ENCODE peak calls at places on chromosomes 4 and X, in seven cellular contexts. B, Z, C, Y, I, K and H are unnamed samples.

GRCh38 chr4:140718240-140718639 is 37.9 kb downstream of the TBC1D9 start:
- DNase-seq in I (no peak), B (no peak), C (no peak), Z (no peak), Y (peak), K (no peak), H (no peak)

GRCh38 chr4:137510866-137511265 is 21.4 kb downstream of the PCDH18 start:
- DNase-seq in I (no peak), Y (peak), B (no peak), K (no peak), C (no peak), Z (no peak), H (no peak)

GRCh38 chr4:26061248-26061986 is 147.4 kb downstream of the SMIM20 start:
- DNase-seq in I (no peak), K (no peak), Z (no peak), C (no peak), B (no peak), Y (no peak), H (no peak)

GRCh38 chr4:135508006-135508714 is 1306.6 kb upstream of the PABPC4L start:
- DNase-seq in Y (peak), Z (no peak), K (no peak), B (no peak), I (no peak), C (no peak), H (no peak)

GRCh38 chr4:103011378-103012025 is 8.0 kb downstream of the SLC9B1 start:
- DNase-seq in Z (no peak), C (no peak), Y (peak), I (peak), K (no peak), B (no peak), H (no peak)

GRCh38 chr4:32172761-32173160 is 1452.6 kb downstream of the PCDH7 start:
- DNase-seq in Y (peak), C (no peak), I (no peak), K (no peak), B (no peak), Z (no peak), H (no peak)

GRCh38 chr4:168871686-168872085 is 138.4 kb downstream of the CBR4 start:
- DNase-seq in Z (no peak), I (no peak), B (no peak), K (no peak), C (no peak), Y (peak), H (no peak)

GRCh38 chrX:74286950-74287349 is 17.0 kb upstream of the ZCCHC13 start:
- DNase-seq in Y (peak), Z (no peak), C (no peak), K (no peak), B (no peak), I (no peak), H (no peak)

GRCh38 chr4:55424791-55425190 is 29.0 kb downstream of the TMEM165 start:
- DNase-seq in Y (no peak), K (no peak), I (no peak), C (no peak), Z (no peak), B (no peak), H (no peak)

GRCh38 chr4:16045687-16046086 is 38.1 kb downstream of the PROM1 start:
- DNase-seq in B (no peak), I (no peak), Y (no peak), K (no peak), Z (no peak), C (no peak), H (no peak)

GRCh38 chr4:122576261-122577188 is 44.3 kb downstream of the IL21 start:
- DNase-seq in Z (no peak), I (no peak), B (no peak), Y (peak), K (no peak), C (no peak), H (no peak)

GRCh38 chrX:109822861-109823260 is 89.8 kb upstream of the ACSL4 start:
- DNase-seq in B (no peak), K (no peak), I (no peak), Z (no peak), Y (no peak), C (no peak), H (no peak)

GRCh38 chrX:55489315-55490009 is at the start of gene USP51:
- DNase-seq in B (peak), I (peak), K (peak), Y (no peak), Z (peak), C (peak), H (no peak)

GRCh38 chr4:143273170-143273917 is 63.3 kb upstream of the GAB1 start:
- DNase-seq in I (no peak), C (no peak), Z (no peak), Y (no peak), K (no peak), B (no peak), H (no peak)

GRCh38 chrX:50161143-50161542 is 39.7 kb downstream of the AKAP4 start:
- DNase-seq in K (no peak), Y (no peak), B (no peak), Z (no peak), I (no peak), C (no peak), H (no peak)

GRCh38 chr4:67762091-67762490 is 7.9 kb upstream of the GNRHR start:
- DNase-seq in K (peak), Z (no peak), I (no peak), B (no peak), Y (peak), C (no peak), H (peak)

GRCh38 chr4:92101609-92102231 is 202.0 kb upstream of the GRID2 start:
- DNase-seq in C (no peak), B (no peak), Z (no peak), K (no peak), I (no peak), Y (no peak), H (no peak)

GRCh38 chrX:132622130-132622529 is 133.3 kb upstream of the MBNL3 start:
- DNase-seq in Y (no peak), Z (no peak), C (no peak), B (no peak), I (no peak), K (no peak), H (no peak)

GRCh38 chr4:64829749-64830148 is 420.5 kb upstream of the TECRL start:
- DNase-seq in Z (no peak), I (no peak), B (no peak), Y (no peak), C (no peak), K (no peak), H (no peak)

GRCh38 chr4:74092957-74093356 is 6.0 kb downstream of the CXCL2 start:
- DNase-seq in Y (no peak), Z (no peak), I (peak), B (no peak), C (no peak), K (no peak), H (no peak)

GRCh38 chr4:169305651-169306050 is 34.9 kb upstream of the SH3RF1 start:
- DNase-seq in Y (no peak), B (no peak), I (no peak), K (no peak), C (no peak), Z (no peak), H (no peak)

GRCh38 chrX:85379174-85379907 is at the start of gene POF1B:
- DNase-seq in I (peak), B (no peak), Y (no peak), C (no peak), Z (no peak), K (peak), H (no peak)

GRCh38 chr4:170651786-170652185 is 562.0 kb upstream of the AADAT start:
- DNase-seq in I (no peak), Z (no peak), C (no peak), B (no peak), Y (peak), K (no peak), H (no peak)

GRCh38 chr4:145511913-145512522 is 30.4 kb downstream of the SMAD1 start:
- DNase-seq in B (no peak), Y (no peak), K (no peak), Z (no peak), C (no peak), I (no peak), H (no peak)

DNA sequence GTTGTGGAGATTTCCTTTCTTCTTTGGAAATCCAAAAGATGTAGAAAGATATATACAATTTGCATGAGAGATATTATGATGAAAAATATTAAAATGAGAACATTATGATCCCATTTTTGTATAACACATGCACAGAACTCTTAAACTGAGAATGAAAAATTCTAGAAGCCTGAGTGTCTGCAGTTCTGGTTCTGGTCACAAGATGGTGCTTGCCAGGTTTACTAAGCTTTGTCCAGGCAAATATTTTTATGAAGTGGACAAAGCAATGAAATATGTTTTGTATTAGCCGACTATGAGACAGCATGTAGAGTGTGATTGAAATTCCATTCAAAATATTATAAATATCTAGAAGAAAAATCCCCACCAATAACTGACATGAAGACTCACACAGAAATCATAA is 2.2 kb downstream of the PWWP3B start:
- DNase-seq in B (no peak), I (no peak), K (no peak), Z (no peak), Y (no peak), C (no peak), H (no peak)
- H3K4me3 ChIP-seq in B (no peak), I (no peak), K (no peak), Z (no peak), Y (no peak), C (no peak), H (no peak)

DNA sequence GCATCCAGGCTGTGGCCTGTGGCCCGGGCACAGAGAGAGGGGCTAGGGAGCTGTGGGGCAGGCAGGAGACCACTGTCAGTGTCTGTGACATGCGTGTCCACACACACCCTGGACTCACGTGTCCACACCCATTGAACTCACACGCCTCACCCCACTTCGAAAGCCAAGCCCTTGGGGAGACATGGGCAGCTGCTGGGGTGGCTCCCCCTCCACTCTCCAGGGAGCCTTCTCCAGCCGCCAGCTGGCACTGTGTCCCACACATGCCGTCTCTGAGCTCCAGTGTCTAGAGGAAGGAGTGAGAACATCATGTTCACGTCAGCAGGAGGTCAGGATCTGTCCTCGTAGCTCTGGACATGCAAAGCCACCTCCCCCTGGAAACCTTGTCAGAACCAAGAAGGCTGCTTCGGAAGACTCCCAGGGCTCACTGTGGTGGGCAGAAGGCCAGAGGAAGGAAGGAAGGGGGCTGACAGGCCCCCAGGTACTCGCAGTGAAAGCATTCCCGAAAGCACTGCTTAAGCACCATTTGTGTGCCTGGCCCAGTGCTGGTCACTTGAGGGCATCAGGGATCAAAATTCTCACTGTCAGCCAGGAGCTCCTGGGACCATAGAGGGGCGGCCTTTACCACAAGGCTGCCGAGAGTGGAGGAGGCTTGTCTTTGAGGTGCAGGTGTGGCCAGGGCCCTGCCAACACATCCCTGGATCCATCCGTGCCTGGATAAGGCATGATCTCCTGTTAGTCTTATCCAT is 61.4 kb downstream of the HTRA3 start:
- DNase-seq in Y (peak), Z (peak), I (peak), C (peak), K (no peak), B (peak), H (no peak)
- TF ChIP-seq CTCF in Y (no peak), Z (no peak), I (no peak), C (no peak), K (no peak), B (no peak), H (no peak)

GRCh38 chr4:8270912-8271815 is 1.6 kb downstream of the HTRA3 start:
- DNase-seq in Y (no peak), C (no peak), I (no peak), K (no peak), B (peak), Z (no peak), H (no peak)
- H3K4me3 ChIP-seq in Y (no peak), C (peak), I (peak), K (no peak), B (peak), Z (no peak), H (no peak)

GRCh38 chr4:13859423-13859822 is 231.9 kb upstream of the BOD1L1 start:
- DNase-seq in B (no peak), K (no peak), Y (no peak), Z (no peak), I (no peak), C (no peak), H (no peak)

GRCh38 chr4:13857397-13857796 is 229.9 kb upstream of the BOD1L1 start:
- DNase-seq in K (no peak), Z (no peak), B (no peak), C (no peak), Y (no peak), I (no peak), H (no peak)

GRCh38 chr4:13857800-13858199 is 230.3 kb upstream of the BOD1L1 start:
- DNase-seq in Y (no peak), C (no peak), Z (no peak), K (no peak), B (no peak), I (no peak), H (no peak)

GRCh38 chr4:13856387-13856786 is 228.9 kb upstream of the BOD1L1 start:
- DNase-seq in I (no peak), C (no peak), K (no peak), Z (no peak), B (no peak), Y (no peak), H (no peak)

GRCh38 chr4:13860126-13860525 is 232.6 kb upstream of the BOD1L1 start:
- DNase-seq in C (no peak), K (no peak), Y (no peak), I (no peak), B (no peak), Z (no peak), H (no peak)
- TF ChIP-seq CTCF in C (no peak), K (no peak), Y (peak), I (no peak), B (no peak), Z (no peak), H (no peak)

DNA sequence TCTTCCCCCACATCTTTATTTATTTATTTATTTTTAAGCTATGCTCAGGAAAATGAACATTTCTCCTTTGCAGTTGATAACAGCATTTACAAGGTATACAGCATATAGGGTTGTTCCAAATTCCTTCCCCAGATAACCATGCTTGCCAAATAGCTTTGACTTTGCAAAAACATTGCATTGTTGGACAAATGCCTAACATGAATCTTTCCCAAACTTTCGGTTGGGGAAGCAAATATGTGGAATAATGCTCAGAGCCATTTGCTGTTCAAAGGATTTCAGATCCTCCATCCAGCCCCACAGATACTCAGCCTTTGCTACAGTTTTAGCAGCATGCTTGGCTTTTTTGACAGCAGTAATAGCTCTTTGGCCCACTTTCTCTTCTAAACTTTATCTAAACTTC is 127.2 kb upstream of the AGA start:
- DNase-seq in B (no peak), I (no peak), K (no peak), Y (no peak), Z (no peak), C (no peak), H (no peak)
- H3K4me3 ChIP-seq in B (no peak), I (no peak), K (no peak), Y (no peak), Z (no peak), C (no peak), H (no peak)

GRCh38 chrX:4268676-4269075 is 555.2 kb upstream of the PRKX start:
- DNase-seq in B (no peak), Y (no peak), I (no peak), Z (no peak), K (no peak), C (no peak), H (no peak)

GRCh38 chrX:4265036-4265435 is 551.6 kb upstream of the PRKX start:
- DNase-seq in K (no peak), Z (no peak), I (no peak), C (no peak), B (no peak), Y (no peak), H (no peak)

GRCh38 chrX:4263005-4263404 is 549.6 kb upstream of the PRKX start:
- DNase-seq in B (no peak), K (no peak), C (no peak), Y (no peak), I (no peak), Z (no peak), H (no peak)
- TF ChIP-seq CTCF in B (no peak), K (no peak), C (no peak), Y (no peak), I (no peak), Z (no peak), H (no peak)

GRCh38 chr4:5037553-5038551 is 13.4 kb upstream of the STK32B start:
- DNase-seq in C (no peak), I (no peak), B (no peak), Y (peak), K (no peak), Z (no peak), H (no peak)
- H3K4me3 ChIP-seq in C (no peak), I (no peak), B (no peak), Y (no peak), K (no peak), Z (no peak), H (no peak)

DNA sequence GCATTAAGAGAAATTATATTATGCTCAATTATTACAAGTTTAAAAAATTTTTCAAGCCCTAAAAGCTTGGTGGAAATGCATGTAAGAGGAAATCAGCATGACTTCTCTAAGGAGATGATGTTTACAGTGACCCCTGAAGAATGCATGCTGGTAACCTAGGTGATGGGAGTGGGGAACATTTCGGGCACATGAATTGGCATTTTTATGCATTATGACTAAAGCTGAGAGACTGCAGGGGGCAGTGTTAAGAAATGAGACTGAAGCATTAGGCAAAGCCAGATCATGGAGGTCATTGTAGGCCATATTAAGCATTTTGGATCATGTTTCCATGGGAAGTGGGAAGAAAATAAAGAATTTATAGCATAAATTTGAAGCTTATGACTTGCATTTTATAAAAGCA is 421.3 kb downstream of the FAT4 start:
- DNase-seq in I (no peak), B (no peak), Z (no peak), K (no peak), Y (peak), C (no peak), H (no peak)
- TF ChIP-seq CTCF in I (no peak), B (no peak), Z (no peak), K (peak), Y (peak), C (no peak), H (no peak)

DNA sequence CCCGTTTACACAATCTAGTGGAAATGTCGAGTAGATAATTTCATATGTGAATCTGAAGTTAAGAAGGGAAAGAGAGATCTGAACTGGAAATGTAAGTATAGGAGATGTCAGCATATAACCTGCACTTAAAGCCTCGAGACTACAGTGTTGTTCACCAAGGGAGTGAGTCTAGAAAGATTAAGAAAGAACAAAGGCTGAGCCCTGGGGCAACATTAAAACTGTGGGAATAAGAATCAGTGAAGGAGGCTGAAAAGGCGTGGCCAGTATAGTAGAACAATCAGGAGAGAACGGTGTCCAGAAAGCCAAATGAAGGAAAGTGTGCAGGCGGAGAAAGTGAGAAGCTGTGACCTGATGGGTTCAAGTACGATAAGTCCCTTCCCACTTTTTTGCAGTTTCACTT is 118.8 kb upstream of the TENM3 start:
- DNase-seq in B (no peak), I (no peak), C (no peak), K (no peak), Z (no peak), Y (no peak), H (no peak)
- H3K4me3 ChIP-seq in B (no peak), I (no peak), C (no peak), K (no peak), Z (no peak), Y (no peak), H (no peak)